ENCODE peak calls at places on chromosomes 6 and 20, in six cellular contexts. D, F, L, C, V and M are unnamed samples.

GRCh38 chr6:73341335-73341734 is 12.7 kb downstream of the DPPA5 start:
- DNase-seq in F (no peak), C (no peak), L (no peak), D (no peak), V (no peak), M (no peak)

GRCh38 chr20:373171-373890 is 7.2 kb upstream of the TRIB3 start:
- DNase-seq in V (peak), D (peak), F (peak), L (no peak), C (peak), M (no peak)

GRCh38 chr6:164035912-164036485 is 621.5 kb downstream of the QKI start:
- DNase-seq in L (no peak), V (no peak), C (no peak), F (peak), D (no peak), M (no peak)

GRCh38 chr20:38477747-38478146 is 5.1 kb downstream of the RALGAPB start:
- DNase-seq in D (no peak), V (no peak), L (no peak), C (no peak), F (no peak), M (no peak)

GRCh38 chr20:13412806-13413445 is 191.9 kb downstream of the ISM1 start:
- DNase-seq in V (no peak), C (no peak), F (peak), L (no peak), D (no peak), M (no peak)

GRCh38 chr6:111484655-111484974 is 1.6 kb upstream of the REV3L start:
- DNase-seq in V (no peak), C (no peak), F (no peak), L (no peak), D (peak), M (peak)

GRCh38 chr20:35773154-35773751 is 1.4 kb downstream of the PHF20 start:
- DNase-seq in V (no peak), F (peak), L (peak), D (peak), C (no peak), M (peak)

GRCh38 chr20:2535711-2536561 is 437 bp upstream of the TMC2 start:
- DNase-seq in F (no peak), C (no peak), L (peak), V (no peak), D (no peak), M (no peak)

GRCh38 chr6:26048590-26048989 is 38.6 kb upstream of the HFE start:
- DNase-seq in V (no peak), L (no peak), F (no peak), D (no peak), C (no peak), M (no peak)

GRCh38 chr6:163635731-163636344 is 221.3 kb downstream of the QKI start:
- DNase-seq in F (no peak), L (no peak), V (no peak), C (no peak), D (no peak), M (no peak)

GRCh38 chr6:53282741-53283140 is 66.0 kb downstream of the ELOVL5 start:
- DNase-seq in C (no peak), D (no peak), L (no peak), V (no peak), F (no peak), M (no peak)

GRCh38 chr6:5606546-5606945 is 345.2 kb downstream of the FARS2 start:
- DNase-seq in C (no peak), F (no peak), V (no peak), D (no peak), L (no peak), M (no peak)

DNA sequence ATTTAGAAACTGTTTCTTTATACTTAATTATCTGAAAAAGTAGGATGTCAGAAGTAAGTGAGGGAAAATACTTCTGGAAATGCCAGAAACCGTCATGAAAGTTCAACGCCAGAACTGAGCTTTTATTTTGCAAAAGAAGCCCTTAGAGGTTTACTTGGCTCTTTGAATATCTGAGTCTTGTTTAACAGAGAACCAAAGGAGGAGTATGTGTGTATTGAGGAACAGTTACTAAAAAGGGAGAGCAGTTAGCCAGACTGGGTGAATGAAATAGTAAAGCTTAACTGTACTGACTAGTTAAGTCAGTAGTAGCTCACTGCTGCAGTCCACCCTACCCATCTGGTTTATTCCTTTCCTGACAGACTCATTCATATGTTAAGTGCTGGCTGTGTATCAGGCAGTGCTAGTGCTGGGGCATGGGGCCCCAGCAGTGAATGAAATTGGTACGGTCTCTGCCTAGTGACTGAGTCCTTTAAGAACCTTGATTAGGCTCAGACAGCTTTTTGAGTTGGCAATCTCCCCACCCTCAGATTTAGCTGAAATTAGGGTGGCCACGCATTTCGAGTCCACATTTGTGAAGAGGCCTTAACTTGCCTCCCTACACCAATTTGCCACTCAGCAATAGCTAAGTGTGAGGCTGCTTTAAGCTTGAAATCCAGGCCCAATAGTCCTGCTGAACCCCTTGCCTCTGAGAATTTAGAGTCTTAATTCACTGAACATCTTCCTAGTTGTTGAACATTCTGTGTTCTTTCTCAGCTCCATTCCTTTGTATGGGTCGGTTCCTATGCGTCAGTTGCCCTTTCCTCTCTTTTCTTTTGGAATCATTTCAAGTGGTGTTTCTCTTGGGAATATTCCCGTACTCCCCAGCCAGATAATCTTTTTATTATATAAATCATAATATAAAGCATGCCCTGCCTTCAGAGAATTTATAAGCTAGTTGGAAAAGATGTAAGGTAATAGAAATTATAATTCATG is 20.2 kb downstream of the MAP3K4 start:
- DNase-seq in L (peak), V (no peak), F (no peak), D (peak), C (no peak), M (no peak)
- TF ChIP-seq EZH2phosphoT487 in L (no peak), V (no peak), F (no peak), D (no peak), C (no peak), M (no peak)

DNA sequence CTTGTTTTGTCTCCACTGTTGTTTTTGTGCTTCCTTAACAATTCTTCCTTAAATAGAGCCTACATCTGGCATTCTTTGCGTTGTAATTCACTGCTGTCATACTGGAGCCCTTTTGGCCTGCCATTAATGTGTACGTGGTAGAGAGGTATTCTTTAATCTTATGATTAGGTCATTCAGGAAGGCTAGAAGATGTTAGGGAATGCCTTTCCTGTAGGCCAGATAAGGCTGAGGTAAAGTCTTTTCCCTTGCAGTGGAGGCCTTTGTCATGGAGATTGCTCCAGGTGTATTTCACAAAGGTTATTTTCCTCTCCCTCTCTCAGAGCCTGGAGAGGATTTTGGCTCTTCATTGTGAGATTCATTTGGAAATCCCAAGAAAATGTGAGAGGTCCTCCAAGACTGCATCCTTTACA is 146.9 kb downstream of the FUT9 start:
- DNase-seq in L (peak), V (no peak), C (no peak), D (no peak), F (no peak), M (no peak)
- H3K9ac ChIP-seq in L (no peak), V (no peak), C (no peak), D (no peak), F (no peak), M (no peak)

DNA sequence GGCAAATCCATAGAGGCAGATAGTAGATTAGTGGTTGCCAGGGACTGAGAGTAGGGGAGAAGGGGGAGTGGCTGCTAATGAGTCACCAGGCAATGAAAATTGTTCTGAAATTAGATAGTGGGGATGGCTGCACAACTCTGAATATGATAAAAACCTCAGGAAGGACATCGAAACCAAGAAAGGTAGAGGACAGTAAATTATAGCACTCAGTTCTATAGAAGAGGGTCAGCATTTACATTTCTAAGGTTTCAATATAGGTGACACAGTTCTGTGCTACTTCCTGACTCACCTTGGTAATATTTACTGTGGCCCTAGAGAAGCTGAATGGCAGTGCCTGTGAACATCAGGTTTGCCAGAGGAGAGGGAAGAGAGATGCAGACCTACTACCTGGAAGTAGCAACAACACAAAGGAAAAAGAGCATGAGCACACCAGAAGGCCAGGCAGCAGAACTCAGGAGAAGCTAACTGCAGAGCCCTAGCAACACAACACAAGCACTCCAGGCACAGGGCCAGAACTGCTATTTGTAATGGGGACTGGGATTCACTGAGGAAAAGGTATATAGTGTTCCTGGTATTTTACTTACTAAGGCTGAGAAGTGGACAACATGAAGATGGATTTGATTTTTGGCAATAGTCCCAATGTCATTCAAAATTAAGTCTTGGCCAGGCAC is 75.9 kb downstream of the PLCG1 start:
- DNase-seq in D (peak), V (peak), C (no peak), L (no peak), F (peak), M (peak)
- TF ChIP-seq EZH2phosphoT487 in D (no peak), V (no peak), C (no peak), L (no peak), F (no peak), M (no peak)

GRCh38 chr6:24659547-24659946 is 7.2 kb downstream of the TDP2 start:
- DNase-seq in L (no peak), V (no peak), C (no peak), D (peak), F (no peak), M (no peak)
- H3K9ac ChIP-seq in L (no peak), V (no peak), C (no peak), D (peak), F (no peak), M (no peak)

GRCh38 chr20:57633945-57634491 is 13.8 kb upstream of the ZBP1 start:
- DNase-seq in C (no peak), V (no peak), L (no peak), D (no peak), F (no peak), M (peak)
- TF ChIP-seq EZH2phosphoT487 in C (no peak), V (no peak), L (no peak), D (no peak), F (no peak), M (no peak)

DNA sequence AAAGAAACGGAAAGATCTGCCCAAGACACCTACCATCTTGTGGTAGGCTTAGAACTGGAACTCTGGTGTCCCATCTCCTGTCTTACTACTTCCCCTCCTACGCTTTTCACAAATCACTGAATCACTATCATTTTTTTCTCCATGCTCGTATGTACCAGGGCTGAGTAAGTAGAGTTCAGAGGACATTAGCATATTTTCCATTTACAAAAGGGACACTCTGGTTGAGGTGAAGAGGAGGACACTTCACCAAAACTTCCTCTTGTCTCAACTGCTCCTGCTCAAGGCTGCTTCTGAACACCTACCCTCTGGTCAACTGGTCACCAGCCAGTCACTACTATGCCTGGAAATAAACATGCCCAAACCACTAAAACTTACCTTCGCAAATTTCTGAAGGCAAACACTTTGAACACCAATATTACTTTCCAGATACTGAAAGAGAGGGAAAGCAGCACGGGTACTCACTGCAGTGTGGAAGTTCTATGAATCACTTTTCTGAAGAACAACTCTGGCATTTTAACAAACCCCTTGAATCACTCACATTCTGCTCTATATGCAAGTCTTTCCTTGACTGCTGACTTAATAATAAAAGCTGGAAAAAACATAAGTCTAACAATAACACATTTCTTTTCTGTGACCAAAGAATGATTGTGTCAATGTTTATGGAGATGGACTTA is 123.3 kb downstream of the INSM1 start:
- DNase-seq in L (no peak), D (peak), V (no peak), F (peak), C (no peak), M (no peak)
- H3K9ac ChIP-seq in L (no peak), D (no peak), V (no peak), F (no peak), C (no peak), M (no peak)

DNA sequence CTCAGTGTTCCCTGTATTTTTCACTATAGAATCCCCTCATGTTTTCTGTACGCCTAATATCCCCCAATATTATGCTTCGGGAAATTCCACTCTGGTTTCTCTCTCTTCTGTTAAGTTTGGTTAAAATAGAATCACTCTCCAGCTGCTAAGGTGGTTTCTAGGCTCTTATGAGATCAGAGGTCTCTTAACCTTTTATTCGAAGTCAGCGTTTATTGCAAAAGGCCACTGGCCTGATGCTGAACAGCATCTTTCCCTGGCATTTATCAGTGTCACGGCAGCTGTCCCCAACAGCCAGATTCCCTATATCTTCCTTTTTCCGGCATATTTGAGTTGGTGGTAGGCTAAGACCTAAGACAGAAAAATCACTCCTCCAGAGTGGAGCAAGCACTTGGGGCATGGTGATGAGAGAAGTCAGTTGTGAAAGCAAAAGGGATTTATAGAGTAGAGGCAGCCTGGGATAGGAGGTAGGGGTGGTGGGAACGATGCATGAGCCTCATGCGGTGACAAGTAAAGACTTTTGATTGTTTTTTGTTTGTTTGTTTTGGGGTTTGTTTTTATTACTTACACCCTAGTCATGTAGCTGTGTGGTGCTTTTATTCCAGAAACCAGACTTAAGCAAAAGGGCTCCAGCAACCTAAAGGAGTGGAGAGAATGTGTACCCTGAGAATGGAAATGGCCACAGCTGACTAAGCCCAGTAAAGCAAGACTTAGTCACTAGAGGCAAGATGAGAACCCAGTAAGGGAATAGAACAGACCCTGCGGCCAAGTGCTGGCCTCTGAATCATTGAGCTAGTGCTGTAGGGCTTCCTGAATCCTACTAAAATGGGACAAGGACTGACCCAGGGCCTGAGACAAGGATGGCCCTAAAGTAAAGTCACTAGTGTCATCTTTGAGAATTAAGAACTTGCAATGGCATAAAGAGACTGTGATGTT is 233.0 kb upstream of the PRND start:
- DNase-seq in L (no peak), D (peak), F (peak), V (no peak), C (no peak), M (no peak)
- TF ChIP-seq EZH2phosphoT487 in L (no peak), D (no peak), F (no peak), V (no peak), C (no peak), M (no peak)